ENCODE peak calls at places on chromosomes 16 and 17, in four cellular contexts. I is keratinocyte, W is H9, L is substantia nigra. O is an unnamed sample.

GRCh38 chr16:47578573-47578972 is 117.4 kb downstream of the PHKB start:
- DNase-seq in W (no peak), I (no peak), L (no peak), O (peak)

GRCh38 chr16:67865318-67865717 is 7.5 kb upstream of the EDC4 start:
- DNase-seq in W (peak), L (no peak), I (no peak), O (no peak)

GRCh38 chr16:85995591-85996461 is 96.9 kb downstream of the IRF8 start:
- DNase-seq in L (no peak), I (no peak), W (no peak), O (no peak)

GRCh38 chr17:29933379-29933778 is 3.4 kb upstream of the SSH2 start:
- DNase-seq in W (peak), I (no peak), L (no peak), O (no peak)

GRCh38 chr16:74740795-74741304 is 33.8 kb downstream of the FA2H start:
- DNase-seq in W (no peak), L (peak), I (peak), O (peak)

GRCh38 chr16:85275533-85276249 is 163.4 kb upstream of the CIBAR2 start:
- DNase-seq in W (peak), L (peak), I (no peak), O (no peak)

GRCh38 chr16:67404740-67405226 is 11.5 kb upstream of the TPPP3 start:
- DNase-seq in L (no peak), W (no peak), I (peak), O (peak)

GRCh38 chr16:52254753-52255152 is 292.2 kb downstream of the TOX3 start:
- DNase-seq in L (no peak), I (no peak), W (no peak), O (no peak)

GRCh38 chr17:16150251-16150859 is 65.0 kb downstream of the NCOR1 start:
- DNase-seq in W (no peak), L (no peak), I (peak), O (no peak)

GRCh38 chr17:57708401-57708800 is 36.7 kb downstream of the CCDC182 start:
- DNase-seq in W (no peak), I (no peak), L (no peak), O (no peak)

GRCh38 chr17:59154721-59155438 is at the start of gene SKA2:
- DNase-seq in L (peak), W (no peak), I (no peak), O (no peak)

GRCh38 chr17:79651751-79652150 is 40.9 kb upstream of the RBFOX3 start:
- DNase-seq in L (no peak), W (peak), I (no peak), O (no peak)

GRCh38 chr17:57086069-57086930 is 1.3 kb downstream of the AKAP1 start:
- DNase-seq in I (no peak), W (peak), L (no peak), O (no peak)

GRCh38 chr17:43543300-43543699 is 2.8 kb downstream of the ETV4 start:
- DNase-seq in L (no peak), I (no peak), W (peak), O (no peak)

GRCh38 chr17:43543771-43544575 is 2.2 kb downstream of the ETV4 start:
- DNase-seq in W (peak), L (no peak), I (no peak), O (no peak)

GRCh38 chr17:43546317-43547188 is at the start of gene ETV4:
- DNase-seq in L (peak), I (no peak), W (peak), O (no peak)

GRCh38 chr17:43547189-43547550 is 1.0 kb upstream of the ETV4 start:
- DNase-seq in I (no peak), L (no peak), W (peak), O (no peak)

GRCh38 chr17:43545383-43545632 is 832 bp downstream of the ETV4 start:
- DNase-seq in W (no peak), L (no peak), I (no peak), O (no peak)
- H3K27ac ChIP-seq in W (no peak), L (no peak), I (peak), O (peak)

GRCh38 chr16:89723279-89724250 is 2.2 kb downstream of the ZNF276 start:
- DNase-seq in I (no peak), W (no peak), L (peak), O (no peak)
- H3K27ac ChIP-seq in I (no peak), W (no peak), L (peak), O (peak)

DNA sequence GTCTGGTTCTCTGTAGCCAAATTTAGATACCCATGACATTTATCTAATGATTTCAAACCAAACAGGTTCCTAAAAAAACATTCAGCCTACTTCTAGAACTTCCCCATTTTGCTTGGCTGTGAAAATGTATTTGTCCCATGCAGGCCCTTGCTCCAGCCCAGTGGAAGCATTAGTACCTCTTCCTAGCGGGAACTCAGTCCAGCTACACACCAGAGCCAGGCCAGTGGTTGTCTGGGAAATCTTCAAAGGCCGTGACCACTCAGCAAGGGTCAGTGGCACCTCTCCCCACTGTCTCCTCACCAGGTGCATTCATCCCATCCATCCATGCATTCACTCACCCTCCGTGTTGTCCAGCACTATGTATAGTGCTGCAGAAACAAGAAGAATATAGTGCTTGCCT is 26.1 kb upstream of the NAGLU start:
- DNase-seq in L (no peak), I (no peak), W (no peak), O (no peak)
- H3K27ac ChIP-seq in L (peak), I (no peak), W (no peak), O (no peak)

GRCh38 chr17:39097159-39097519 is 54.3 kb downstream of the PLXDC1 start:
- DNase-seq in L (no peak), I (no peak), W (no peak), O (no peak)
- H3K27ac ChIP-seq in L (no peak), I (no peak), W (no peak), O (no peak)

GRCh38 chr16:57271063-57271345 is 13.5 kb downstream of the PLLP start:
- DNase-seq in W (no peak), L (no peak), I (no peak), O (no peak)

GRCh38 chr16:57273826-57274225 is 10.6 kb downstream of the PLLP start:
- DNase-seq in L (no peak), I (no peak), W (no peak), O (no peak)

GRCh38 chr16:57270221-57271062 is 14.0 kb downstream of the PLLP start:
- DNase-seq in L (peak), I (no peak), W (no peak), O (no peak)

GRCh38 chr16:57271867-57272495 is 12.5 kb downstream of the PLLP start:
- DNase-seq in L (no peak), W (no peak), I (no peak), O (no peak)

GRCh38 chr16:57273359-57273758 is 11.1 kb downstream of the PLLP start:
- DNase-seq in I (no peak), W (no peak), L (no peak), O (no peak)
- H3K27ac ChIP-seq in I (no peak), W (no peak), L (peak), O (no peak)

GRCh38 chr17:77322534-77323412 is 182.0 kb downstream of the SEC14L1 start:
- DNase-seq in I (peak), W (peak), L (peak), O (peak)
- H3K27ac ChIP-seq in I (peak), W (no peak), L (no peak), O (peak)

GRCh38 chr16:70681382-70682238 is 4.2 kb downstream of the MTSS2 start:
- DNase-seq in L (peak), W (no peak), I (no peak), O (no peak)
- H3K27ac ChIP-seq in L (peak), W (no peak), I (peak), O (no peak)

DNA sequence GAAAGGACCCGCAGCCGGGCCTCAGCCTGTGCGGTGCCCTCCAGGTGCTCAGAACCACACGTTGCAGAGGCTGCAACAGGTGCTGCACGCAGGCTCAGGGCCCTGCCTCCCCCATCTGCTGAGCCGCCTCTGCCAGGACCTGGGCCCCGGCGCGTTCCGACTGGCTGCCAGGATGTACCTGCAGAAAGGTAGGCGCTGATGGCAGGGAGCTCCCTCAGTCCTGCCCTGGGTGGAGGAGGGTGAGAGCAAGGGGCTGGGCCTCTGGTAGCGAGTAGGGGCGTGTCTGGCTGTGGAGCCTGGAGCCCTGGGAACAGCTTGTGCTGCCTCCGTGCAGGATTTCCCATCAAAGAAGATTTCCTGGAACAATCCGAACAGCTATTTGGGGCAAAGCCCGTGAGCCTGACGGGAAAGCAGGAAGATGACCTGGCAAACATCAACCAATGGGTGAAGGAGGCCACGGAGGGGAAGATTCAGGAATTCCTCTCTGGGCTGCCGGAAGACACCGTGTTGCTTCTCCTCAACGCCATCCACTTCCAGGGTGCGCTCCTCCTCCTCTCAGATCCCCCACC is 4.4 kb downstream of the SERPINF2 start:
- DNase-seq in L (no peak), I (peak), W (peak), O (no peak)
- H3K27ac ChIP-seq in L (no peak), I (peak), W (no peak), O (no peak)

GRCh38 chr16:397736-398332 is 835 bp downstream of the NME4 start:
- DNase-seq in W (peak), I (no peak), L (peak), O (no peak)
- H3K27ac ChIP-seq in W (no peak), I (no peak), L (peak), O (no peak)